ENCODE peak calls at places on chromosome 19, in eight cellular contexts. K, W, H, T, D, E, C and L are unnamed samples.

GRCh38 chr19:31730270-31730669 is 381.0 kb upstream of the TSHZ3 start:
- DNase-seq in K (no peak), W (no peak), H (no peak), T (no peak), D (no peak), E (no peak), C (no peak), L (no peak)

GRCh38 chr19:30309983-30310805 is 62.0 kb upstream of the ZNF536 start:
- DNase-seq in K (no peak), W (no peak), H (no peak), T (no peak), D (no peak), E (no peak), C (no peak), L (no peak)

GRCh38 chr19:4744451-4745170 is 21.0 kb upstream of the DPP9 start:
- DNase-seq in K (no peak), W (peak), H (no peak), T (peak), D (no peak), E (peak), C (no peak), L (peak)

GRCh38 chr19:917323-918151 is at the start of gene KISS1R:
- DNase-seq in K (no peak), W (no peak), H (peak), T (no peak), D (peak), E (no peak), C (peak), L (no peak)

GRCh38 chr19:3392480-3392879 is 26.1 kb downstream of the NFIC start:
- DNase-seq in K (no peak), W (no peak), H (no peak), T (no peak), D (no peak), E (no peak), C (no peak), L (no peak)

GRCh38 chr19:19224852-19225494 is 13.2 kb downstream of the NCAN start:
- DNase-seq in K (peak), W (peak), H (peak), T (peak), D (peak), E (peak), C (peak), L (no peak)

GRCh38 chr19:19274716-19275115 is 1.6 kb upstream of the TM6SF2 start:
- DNase-seq in K (no peak), W (no peak), H (no peak), T (no peak), D (no peak), E (no peak), C (no peak), L (no peak)

GRCh38 chr19:16873603-16874002 is 15.2 kb upstream of the F2RL3 start:
- DNase-seq in K (no peak), W (no peak), H (no peak), T (no peak), D (no peak), E (no peak), C (no peak), L (no peak)

GRCh38 chr19:23804676-23805075 is 46.0 kb upstream of the ZNF681 start:
- DNase-seq in K (no peak), W (no peak), H (no peak), T (no peak), D (no peak), E (no peak), C (no peak), L (no peak)

GRCh38 chr19:23481043-23481442 is 85.8 kb upstream of the ZNF91 start:
- DNase-seq in K (no peak), W (no peak), H (no peak), T (no peak), D (no peak), E (no peak), C (no peak), L (no peak)

GRCh38 chr19:44061038-44061437 is 9.2 kb downstream of the ZNF223 start:
- DNase-seq in K (no peak), W (no peak), H (no peak), T (no peak), D (no peak), E (no peak), C (no peak), L (no peak)

GRCh38 chr19:38710928-38711725 is 33.1 kb downstream of the CAPN12 start:
- DNase-seq in K (peak), W (no peak), H (no peak), T (no peak), D (no peak), E (peak), C (no peak), L (no peak)

GRCh38 chr19:45920458-45920857 is 5.9 kb upstream of the NANOS2 start:
- DNase-seq in K (no peak), W (no peak), H (no peak), T (no peak), D (no peak), E (no peak), C (no peak), L (no peak)

GRCh38 chr19:2887391-2887914 is 13.3 kb upstream of the ZNF57 start:
- DNase-seq in K (no peak), W (peak), H (peak), T (no peak), D (no peak), E (peak), C (no peak), L (no peak)

GRCh38 chr19:5627395-5627904 is 4.6 kb downstream of the SAFB start:
- DNase-seq in K (peak), W (peak), H (no peak), T (peak), D (peak), E (peak), C (peak), L (no peak)

GRCh38 chr19:16522559-16523377 is 19.5 kb downstream of the CHERP start:
- DNase-seq in K (no peak), W (no peak), H (no peak), T (no peak), D (no peak), E (no peak), C (no peak), L (no peak)

GRCh38 chr19:38978315-38978689 is 2.8 kb upstream of the FBXO17 start:
- DNase-seq in K (no peak), W (no peak), H (no peak), T (no peak), D (no peak), E (no peak), C (no peak), L (no peak)

GRCh38 chr19:1754651-1755466 is 1.6 kb downstream of the ONECUT3 start:
- DNase-seq in K (no peak), W (no peak), H (no peak), T (no peak), D (no peak), E (peak), C (no peak), L (no peak)

GRCh38 chr19:45823182-45823581 is 8.1 kb upstream of the RSPH6A start:
- DNase-seq in K (no peak), W (no peak), H (no peak), T (no peak), D (no peak), E (no peak), C (no peak), L (no peak)

GRCh38 chr19:49387936-49388372 is at the start of gene KASH5:
- DNase-seq in K (peak), W (peak), H (no peak), T (peak), D (no peak), E (peak), C (peak), L (peak)

GRCh38 chr19:18274303-18274775 is at the start of gene IQCN:
- DNase-seq in K (no peak), W (peak), H (no peak), T (no peak), D (peak), E (no peak), C (peak), L (peak)

GRCh38 chr19:5246554-5247155 is 94.0 kb downstream of the PTPRS start:
- DNase-seq in K (no peak), W (no peak), H (no peak), T (no peak), D (no peak), E (no peak), C (no peak), L (no peak)

DNA sequence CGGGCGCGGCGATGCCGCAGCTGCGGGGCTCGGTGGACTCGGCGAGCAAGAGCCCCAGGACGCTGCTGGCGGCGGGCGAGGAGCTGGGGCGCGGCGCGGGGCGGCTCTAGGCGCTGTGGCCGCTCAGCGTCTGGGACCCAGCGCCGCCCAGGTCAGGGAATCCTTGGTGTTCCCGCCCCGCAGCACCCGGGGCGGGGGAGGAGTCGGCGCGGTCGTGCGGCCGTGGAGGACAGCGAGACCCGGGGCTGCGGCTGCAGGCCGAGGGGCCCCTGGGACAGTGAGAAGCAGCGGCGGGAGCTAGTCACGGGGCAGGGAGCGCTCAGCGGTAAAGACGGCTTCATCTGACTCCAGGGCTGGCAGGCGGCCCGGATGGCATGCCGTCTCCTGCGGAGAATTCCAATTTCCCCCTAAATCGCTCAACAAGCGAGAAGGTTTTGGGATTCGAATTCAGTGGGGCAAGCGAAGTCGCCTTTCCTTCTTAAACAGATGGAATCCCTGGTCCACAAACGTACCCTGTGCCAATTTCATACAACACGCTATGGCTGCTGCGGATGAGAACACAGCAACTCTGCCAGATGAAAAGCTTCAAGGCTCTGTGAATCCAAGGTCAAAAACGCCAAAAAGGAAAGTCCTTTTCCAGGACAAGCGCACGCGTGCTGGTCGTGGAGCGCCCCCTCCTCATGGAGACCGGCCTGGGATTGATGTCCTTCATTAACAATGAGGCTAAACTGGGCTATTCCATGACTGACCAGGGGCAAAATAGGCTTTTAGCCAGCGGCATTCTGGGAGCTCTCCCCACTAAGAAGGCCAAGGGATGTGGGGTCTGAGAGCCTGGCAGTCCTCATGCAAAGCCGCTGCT is 4.2 kb upstream of the ZSCAN4 start:
- DNase-seq in K (peak), W (peak), H (peak), T (peak), D (peak), E (peak), C (peak), L (peak)
- H3K4me3 ChIP-seq in K (peak), W (peak), H (peak), T (peak), D (peak), E (peak), C (no peak), L (peak)

GRCh38 chr19:7870571-7871279 is 3.5 kb downstream of the PRR36 start:
- DNase-seq in K (peak), W (peak), H (peak), T (peak), D (no peak), E (peak), C (peak), L (no peak)
- H3K4me3 ChIP-seq in K (no peak), W (no peak), H (no peak), T (no peak), D (no peak), E (no peak), C (no peak), L (no peak)

GRCh38 chr19:13978721-13979191 is 26.4 kb downstream of the DCAF15 start:
- DNase-seq in K (no peak), W (no peak), H (peak), T (no peak), D (no peak), E (no peak), C (no peak), L (no peak)
- H3K4me3 ChIP-seq in K (peak), W (peak), H (peak), T (peak), D (peak), E (no peak), C (no peak), L (peak)

GRCh38 chr19:10517361-10517759 is at the start of gene S1PR5:
- DNase-seq in K (no peak), W (no peak), H (peak), T (peak), D (no peak), E (no peak), C (no peak), L (no peak)
- H3K4me3 ChIP-seq in K (peak), W (peak), H (peak), T (peak), D (peak), E (peak), C (no peak), L (peak)

DNA sequence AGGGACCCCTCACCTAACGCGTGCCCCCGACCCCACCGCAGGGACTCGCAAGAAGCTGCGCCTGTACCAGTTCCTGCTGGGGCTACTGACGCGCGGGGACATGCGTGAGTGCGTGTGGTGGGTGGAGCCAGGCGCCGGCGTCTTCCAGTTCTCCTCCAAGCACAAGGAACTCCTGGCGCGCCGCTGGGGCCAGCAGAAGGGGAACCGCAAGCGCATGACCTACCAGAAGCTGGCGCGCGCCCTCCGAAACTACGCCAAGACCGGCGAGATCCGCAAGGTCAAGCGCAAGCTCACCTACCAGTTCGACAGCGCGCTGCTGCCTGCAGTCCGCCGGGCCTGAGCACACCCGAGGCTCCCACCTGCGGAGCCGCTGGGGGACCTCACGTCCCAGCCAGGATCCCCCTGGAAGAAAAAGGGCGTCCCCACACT is 4.7 kb upstream of the MYBPC2 start:
- DNase-seq in K (peak), W (peak), H (peak), T (peak), D (peak), E (peak), C (peak), L (peak)
- H3K4me3 ChIP-seq in K (peak), W (peak), H (no peak), T (peak), D (no peak), E (peak), C (no peak), L (peak)

GRCh38 chr19:55552620-55553019 is 7.3 kb upstream of the SBK3 start:
- DNase-seq in K (no peak), W (peak), H (no peak), T (no peak), D (no peak), E (peak), C (no peak), L (no peak)
- H3K4me3 ChIP-seq in K (no peak), W (no peak), H (no peak), T (no peak), D (no peak), E (no peak), C (no peak), L (no peak)

GRCh38 chr19:50649433-50650391 is at the start of gene C19orf81:
- DNase-seq in K (no peak), W (no peak), H (peak), T (no peak), D (no peak), E (peak), C (no peak), L (no peak)
- H3K4me3 ChIP-seq in K (no peak), W (no peak), H (no peak), T (no peak), D (no peak), E (no peak), C (no peak), L (no peak)

DNA sequence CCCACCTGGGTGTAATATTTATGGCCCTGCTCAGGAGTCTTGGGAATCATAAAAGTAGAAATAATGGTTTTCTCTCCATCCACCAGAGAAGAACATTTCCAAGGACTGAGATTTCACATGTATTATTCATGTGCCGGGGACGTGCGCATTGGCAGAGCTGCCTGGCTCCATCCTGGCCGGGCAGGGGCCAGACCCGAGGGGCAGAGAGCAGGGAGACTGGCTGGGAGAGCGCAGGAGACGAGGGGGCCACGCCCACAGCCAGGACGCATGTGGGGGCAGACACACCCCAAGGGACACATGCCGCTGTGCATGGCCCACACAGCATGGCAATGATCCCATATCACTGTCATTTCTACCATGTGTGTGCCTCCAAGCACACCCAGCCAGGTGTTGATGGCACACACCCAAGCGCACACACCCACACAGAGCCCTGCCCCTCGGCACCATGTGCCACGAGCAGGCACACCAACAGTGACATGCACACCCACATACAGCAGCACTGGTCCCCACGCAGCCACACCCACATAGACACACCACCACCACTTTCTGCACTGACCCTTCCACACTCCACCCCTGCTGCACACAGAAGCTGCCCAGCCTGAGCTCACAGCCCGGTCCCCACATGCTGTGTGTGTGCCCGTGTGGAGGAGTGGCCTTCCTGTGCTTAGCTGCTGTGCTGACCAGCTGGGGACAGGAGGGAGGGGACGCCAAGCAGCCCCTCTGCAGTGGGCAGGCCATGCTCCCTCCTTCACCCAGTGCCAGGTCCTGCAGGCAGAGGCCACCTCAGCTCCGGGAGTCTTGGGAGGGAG is 39.3 kb downstream of the CEBPG start:
- DNase-seq in K (peak), W (no peak), H (no peak), T (no peak), D (no peak), E (no peak), C (peak), L (no peak)
- H3K4me3 ChIP-seq in K (no peak), W (no peak), H (no peak), T (no peak), D (no peak), E (no peak), C (no peak), L (no peak)